ENCODE peak calls at places on chromosomes 4 and X, in four cellular contexts. Y, F, Z and D are unnamed samples.

GRCh38 chrX:39437670-39438441 is 636.6 kb downstream of the MID1IP1 start:
- DNase-seq in Y (no peak), F (no peak), Z (no peak), D (no peak)

GRCh38 chrX:55111578-55112254 is 22.9 kb downstream of the PAGE2 start:
- DNase-seq in Y (no peak), F (peak; percentile 48), Z (no peak), D (no peak)

GRCh38 chrX:118975831-118976598 is 1.6 kb downstream of the LONRF3 start:
- DNase-seq in Y (peak; percentile 54), F (peak; percentile 69), Z (peak; percentile 62), D (peak; percentile 24)

GRCh38 chr4:8560265-8561047 is 19.7 kb upstream of the GPR78 start:
- DNase-seq in Y (no peak), F (no peak), Z (no peak), D (no peak)

GRCh38 chrX:137353404-137353803 is 212.5 kb upstream of the ZIC3 start:
- DNase-seq in Y (no peak), F (no peak), Z (no peak), D (no peak)

GRCh38 chr4:151228196-151229119 is 48.5 kb upstream of the PRSS48 start:
- DNase-seq in Y (no peak), F (no peak), Z (no peak), D (no peak)

GRCh38 chr4:37882665-37883296 is 8.1 kb upstream of the TBC1D1 start:
- DNase-seq in Y (no peak), F (no peak), Z (no peak), D (no peak)

GRCh38 chr4:154471924-154472323 is 19.7 kb downstream of the DCHS2 start:
- DNase-seq in Y (no peak), F (peak; percentile 21), Z (no peak), D (no peak)

DNA sequence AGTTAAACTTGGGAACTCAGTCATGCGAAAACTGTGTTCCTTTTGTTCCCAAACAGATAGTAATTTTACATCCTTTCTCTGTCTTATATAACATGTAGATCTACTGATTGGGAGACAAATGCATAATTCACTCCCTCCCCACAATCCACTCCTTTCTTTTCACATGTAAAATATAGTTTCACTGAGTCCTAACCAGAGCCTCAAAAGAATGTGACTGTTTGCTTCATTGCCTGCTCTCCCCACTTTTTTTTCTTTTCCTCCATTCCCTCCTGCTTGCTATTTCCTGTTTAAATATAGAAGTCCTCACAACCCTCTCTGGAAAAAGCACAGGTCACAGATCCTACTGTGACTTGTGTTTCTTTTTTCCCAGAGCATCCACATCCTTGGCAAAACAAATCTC is 699.3 kb upstream of the ADGRL3 start:
- DNase-seq in Y (no peak), F (no peak), Z (no peak), D (no peak)
- TF ChIP-seq NR3C1 in Y (no peak), F (no peak), Z (no peak), D (no peak)

DNA sequence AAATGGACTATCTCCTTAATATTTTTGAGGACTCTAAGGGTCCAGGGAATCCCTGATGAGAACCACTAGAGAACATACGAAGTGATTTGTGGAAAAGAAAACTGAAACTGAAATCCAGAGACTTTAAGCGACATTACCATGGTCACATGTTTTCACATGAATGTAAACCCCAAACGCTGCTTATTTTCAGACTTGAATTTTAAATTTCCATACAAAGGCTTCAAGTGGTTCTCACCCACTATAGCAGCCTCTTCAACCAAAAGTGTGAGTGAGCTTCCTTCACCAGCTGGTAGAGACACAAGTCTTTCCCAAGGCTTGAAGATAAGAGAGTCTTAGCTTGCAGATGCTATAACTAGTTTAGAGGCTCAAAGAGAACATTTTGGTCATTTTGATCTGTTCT is 232.7 kb downstream of the MGST2 start:
- DNase-seq in Y (no peak), F (no peak), Z (no peak), D (no peak)
- TF ChIP-seq NR3C1 in Y (no peak), F (no peak), Z (no peak), D (no peak)

GRCh38 chr4:15042529-15043167 is 40.4 kb downstream of the CPEB2 start:
- DNase-seq in Y (no peak), F (no peak), Z (no peak), D (no peak)
- TF ChIP-seq NR3C1 in Y (no peak), F (no peak), Z (no peak), D (no peak)

DNA sequence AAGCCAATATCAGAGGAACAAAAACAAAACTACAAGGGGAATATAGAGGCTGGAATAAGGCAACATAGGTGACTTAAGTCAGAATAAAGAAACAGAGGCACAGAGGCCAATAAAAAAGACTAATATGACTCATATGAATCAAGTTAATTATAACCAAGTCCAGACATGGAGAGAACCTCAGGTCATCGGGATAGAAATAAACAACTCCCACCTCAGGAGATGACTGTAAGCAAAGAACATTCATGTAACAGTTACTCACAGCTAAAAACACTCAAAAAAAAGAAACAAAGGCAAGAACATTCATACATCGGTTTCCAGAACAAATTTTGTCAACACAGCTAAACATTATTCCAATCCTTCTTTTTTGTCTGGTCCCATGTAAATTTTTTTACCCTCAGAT is 60.3 kb upstream of the RXFP1 start:
- DNase-seq in Y (no peak), F (no peak), Z (no peak), D (no peak)
- TF ChIP-seq NR3C1 in Y (no peak), F (no peak), Z (no peak), D (no peak)

GRCh38 chr4:123619895-123620294 is 223.3 kb downstream of the SPRY1 start:
- DNase-seq in Y (no peak), F (peak; percentile 56), Z (no peak), D (no peak)

GRCh38 chr4:123621072-123621705 is 224.6 kb downstream of the SPRY1 start:
- DNase-seq in Y (no peak), F (no peak), Z (no peak), D (no peak)

GRCh38 chr4:123624959-123625358 is 228.4 kb downstream of the SPRY1 start:
- DNase-seq in Y (no peak), F (no peak), Z (no peak), D (no peak)

GRCh38 chr4:123623611-123624010 is 227.0 kb downstream of the SPRY1 start:
- DNase-seq in Y (no peak), F (no peak), Z (no peak), D (no peak)

GRCh38 chr4:123622572-123622971 is 226.0 kb downstream of the SPRY1 start:
- DNase-seq in Y (no peak), F (no peak), Z (no peak), D (no peak)
- TF ChIP-seq NR3C1 in Y (no peak), F (no peak), Z (no peak), D (no peak)